ENCODE peak calls at places on chromosomes 12 and 14, in nine cellular contexts. One of them, this sample, is unnamed.
A peak's percentile ranks its signal among the peaks of the same experiment; 100 is the strongest.

GRCh38 chr12:52181757-52182156 is 10.1 kb downstream of the KRT80 start:
- DNase-seq in Caco-2: no peak
- DNase-seq in lower lobe of right lung: no peak
- DNase-seq in OCI-LY7: no peak
- DNase-seq in gastrocnemius medialis: no peak
- DNase-seq in transverse colon: no peak
- DNase-seq in H9: peak; percentile 70
- DNase-seq in GM20000: no peak
- DNase-seq in AG09309: peak; percentile 29
- DNase-seq in this sample: no peak

GRCh38 chr14:66117600-66117999 is 368.6 kb upstream of the CCDC196 start:
- DNase-seq in Caco-2: no peak
- DNase-seq in lower lobe of right lung: no peak
- DNase-seq in OCI-LY7: no peak
- DNase-seq in gastrocnemius medialis: no peak
- DNase-seq in transverse colon: no peak
- DNase-seq in H9: no peak
- DNase-seq in GM20000: no peak
- DNase-seq in AG09309: peak; percentile 13
- DNase-seq in this sample: no peak

GRCh38 chr12:112163471-112164325 is 38.3 kb downstream of the TRAFD1 start:
- DNase-seq in Caco-2: no peak
- DNase-seq in lower lobe of right lung: no peak
- DNase-seq in OCI-LY7: no peak
- DNase-seq in gastrocnemius medialis: no peak
- DNase-seq in transverse colon: no peak
- DNase-seq in H9: no peak
- DNase-seq in GM20000: no peak
- DNase-seq in AG09309: no peak
- DNase-seq in this sample: no peak

GRCh38 chr12:112121780-112122565 is 3.4 kb upstream of the TRAFD1 start:
- DNase-seq in Caco-2: no peak
- DNase-seq in lower lobe of right lung: peak; percentile 72
- DNase-seq in OCI-LY7: no peak
- DNase-seq in gastrocnemius medialis: peak; percentile 48
- DNase-seq in transverse colon: peak; percentile 64
- DNase-seq in H9: peak; percentile 44
- DNase-seq in GM20000: no peak
- DNase-seq in AG09309: peak; percentile 53
- DNase-seq in this sample: no peak

GRCh38 chr12:89977356-89978185 is 268.9 kb upstream of the ATP2B1 start:
- DNase-seq in Caco-2: no peak
- DNase-seq in lower lobe of right lung: no peak
- DNase-seq in OCI-LY7: no peak
- DNase-seq in gastrocnemius medialis: no peak
- DNase-seq in transverse colon: no peak
- DNase-seq in H9: no peak
- DNase-seq in GM20000: no peak
- DNase-seq in AG09309: no peak
- DNase-seq in this sample: no peak

GRCh38 chr12:3658327-3659163 is 94.4 kb downstream of the CRACR2A start:
- DNase-seq in Caco-2: peak; percentile 61
- DNase-seq in lower lobe of right lung: no peak
- DNase-seq in OCI-LY7: peak; percentile 35
- DNase-seq in gastrocnemius medialis: no peak
- DNase-seq in transverse colon: peak; percentile 42
- DNase-seq in H9: peak; percentile 75
- DNase-seq in GM20000: peak; percentile 39
- DNase-seq in AG09309: no peak
- DNase-seq in this sample: peak; percentile 58

GRCh38 chr12:2119266-2119665 is 66.5 kb downstream of the CACNA1C start:
- DNase-seq in Caco-2: no peak
- DNase-seq in lower lobe of right lung: no peak
- DNase-seq in OCI-LY7: no peak
- DNase-seq in gastrocnemius medialis: no peak
- DNase-seq in transverse colon: no peak
- DNase-seq in H9: no peak
- DNase-seq in GM20000: no peak
- DNase-seq in AG09309: no peak
- DNase-seq in this sample: no peak

GRCh38 chr12:105317942-105318614 is 12.4 kb upstream of the C12orf75 start:
- DNase-seq in Caco-2: peak; percentile 74
- DNase-seq in lower lobe of right lung: no peak
- DNase-seq in OCI-LY7: no peak
- DNase-seq in gastrocnemius medialis: no peak
- DNase-seq in transverse colon: no peak
- DNase-seq in H9: no peak
- DNase-seq in GM20000: no peak
- DNase-seq in AG09309: peak; percentile 27
- DNase-seq in this sample: no peak

GRCh38 chr12:117579939-117580717 is 218.7 kb upstream of the NOS1 start:
- DNase-seq in Caco-2: no peak
- DNase-seq in lower lobe of right lung: no peak
- DNase-seq in OCI-LY7: no peak
- DNase-seq in gastrocnemius medialis: no peak
- DNase-seq in transverse colon: no peak
- DNase-seq in H9: no peak
- DNase-seq in GM20000: no peak
- DNase-seq in AG09309: no peak
- DNase-seq in this sample: no peak

GRCh38 chr14:101958418-101959185 is 5.8 kb upstream of the DYNC1H1 start:
- DNase-seq in Caco-2: no peak
- DNase-seq in lower lobe of right lung: no peak
- DNase-seq in OCI-LY7: no peak
- DNase-seq in gastrocnemius medialis: no peak
- DNase-seq in transverse colon: no peak
- DNase-seq in H9: no peak
- DNase-seq in GM20000: no peak
- DNase-seq in AG09309: no peak
- DNase-seq in this sample: no peak

GRCh38 chr12:132315951-132316350 is 13.4 kb downstream of the GALNT9 start:
- DNase-seq in Caco-2: no peak
- DNase-seq in lower lobe of right lung: peak; percentile 35
- DNase-seq in OCI-LY7: no peak
- DNase-seq in gastrocnemius medialis: no peak
- DNase-seq in transverse colon: no peak
- DNase-seq in H9: no peak
- DNase-seq in GM20000: no peak
- DNase-seq in AG09309: no peak
- DNase-seq in this sample: no peak

GRCh38 chr12:132313182-132313581 is 16.2 kb downstream of the GALNT9 start:
- DNase-seq in Caco-2: no peak
- DNase-seq in lower lobe of right lung: peak; percentile 4
- DNase-seq in OCI-LY7: no peak
- DNase-seq in gastrocnemius medialis: no peak
- DNase-seq in transverse colon: no peak
- DNase-seq in H9: no peak
- DNase-seq in GM20000: no peak
- DNase-seq in AG09309: no peak
- DNase-seq in this sample: no peak

GRCh38 chr12:132314035-132314434 is 15.4 kb downstream of the GALNT9 start:
- DNase-seq in Caco-2: no peak
- DNase-seq in lower lobe of right lung: no peak
- DNase-seq in OCI-LY7: no peak
- DNase-seq in gastrocnemius medialis: no peak
- DNase-seq in transverse colon: no peak
- DNase-seq in H9: no peak
- DNase-seq in GM20000: no peak
- DNase-seq in AG09309: no peak
- DNase-seq in this sample: no peak

GRCh38 chr12:132315507-132315906 is 13.9 kb downstream of the GALNT9 start:
- DNase-seq in Caco-2: no peak
- DNase-seq in lower lobe of right lung: peak; percentile 17
- DNase-seq in OCI-LY7: no peak
- DNase-seq in gastrocnemius medialis: no peak
- DNase-seq in transverse colon: no peak
- DNase-seq in H9: no peak
- DNase-seq in GM20000: no peak
- DNase-seq in AG09309: no peak
- DNase-seq in this sample: no peak

DNA sequence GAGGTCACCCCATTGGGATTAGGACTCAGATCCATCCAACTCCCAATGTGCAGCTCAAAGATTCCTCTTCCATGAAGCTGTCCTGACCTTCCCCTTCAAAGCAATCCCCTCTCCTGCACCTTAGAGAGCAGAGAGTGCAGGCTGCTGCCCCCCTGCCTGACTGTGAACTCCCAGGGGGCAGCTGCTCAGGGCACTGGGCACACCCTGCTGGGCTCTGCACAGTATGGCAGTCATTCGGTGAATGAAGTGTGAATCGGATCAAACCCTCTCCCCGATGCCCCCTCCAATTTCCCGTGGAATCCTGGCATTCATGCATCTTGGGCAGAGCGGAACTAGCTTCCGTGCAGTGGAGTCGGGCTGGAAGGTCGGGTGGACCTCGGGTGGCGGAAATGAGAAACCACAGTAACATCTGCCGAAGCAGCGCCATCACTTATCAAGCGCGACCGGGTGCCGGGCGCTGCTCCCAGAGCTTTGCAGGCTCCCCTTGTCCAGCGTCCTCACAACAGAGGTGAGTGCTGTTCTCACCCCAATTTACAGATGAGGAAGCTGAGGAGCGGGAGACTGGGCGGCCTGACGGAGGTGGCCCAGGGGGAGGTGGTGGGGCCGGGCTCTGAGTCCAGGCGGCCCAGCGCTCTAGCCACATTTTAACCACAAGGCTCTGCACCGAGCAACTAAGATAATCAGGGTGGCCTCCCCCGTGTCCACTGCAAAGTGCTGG is 14.7 kb downstream of the GALNT9 start:
- DNase-seq in Caco-2: no peak
- DNase-seq in lower lobe of right lung: peak; percentile 26
- DNase-seq in OCI-LY7: no peak
- DNase-seq in gastrocnemius medialis: no peak
- DNase-seq in transverse colon: no peak
- DNase-seq in H9: no peak
- DNase-seq in GM20000: no peak
- DNase-seq in AG09309: no peak
- DNase-seq in this sample: no peak
- TF ChIP-seq CTCF in Caco-2: no peak
- TF ChIP-seq CTCF in lower lobe of right lung: no peak
- TF ChIP-seq CTCF in OCI-LY7: no peak
- TF ChIP-seq CTCF in gastrocnemius medialis: no peak
- TF ChIP-seq CTCF in transverse colon: no peak
- TF ChIP-seq CTCF in H9: no peak
- TF ChIP-seq CTCF in GM20000: no peak
- TF ChIP-seq CTCF in AG09309: no peak
- TF ChIP-seq CTCF in this sample: no peak

GRCh38 chr12:109449845-109450532 is 27.1 kb downstream of the KCTD10 start:
- DNase-seq in Caco-2: no peak
- DNase-seq in lower lobe of right lung: no peak
- DNase-seq in OCI-LY7: no peak
- DNase-seq in gastrocnemius medialis: no peak
- DNase-seq in transverse colon: peak; percentile 62
- DNase-seq in H9: no peak
- DNase-seq in GM20000: no peak
- DNase-seq in AG09309: no peak
- DNase-seq in this sample: no peak
- TF ChIP-seq CTCF in Caco-2: no peak
- TF ChIP-seq CTCF in lower lobe of right lung: no peak
- TF ChIP-seq CTCF in OCI-LY7: peak; percentile 43
- TF ChIP-seq CTCF in gastrocnemius medialis: no peak
- TF ChIP-seq CTCF in transverse colon: no peak
- TF ChIP-seq CTCF in H9: no peak
- TF ChIP-seq CTCF in GM20000: no peak
- TF ChIP-seq CTCF in AG09309: no peak
- TF ChIP-seq CTCF in this sample: no peak

GRCh38 chr12:6639151-6639773 is 3.5 kb upstream of the LPAR5 start:
- DNase-seq in Caco-2: no peak
- DNase-seq in lower lobe of right lung: no peak
- DNase-seq in OCI-LY7: no peak
- DNase-seq in gastrocnemius medialis: no peak
- DNase-seq in transverse colon: no peak
- DNase-seq in H9: no peak
- DNase-seq in GM20000: no peak
- DNase-seq in AG09309: no peak
- DNase-seq in this sample: no peak

GRCh38 chr12:6638305-6638704 is 2.5 kb upstream of the LPAR5 start:
- DNase-seq in Caco-2: no peak
- DNase-seq in lower lobe of right lung: no peak
- DNase-seq in OCI-LY7: peak; percentile 58
- DNase-seq in gastrocnemius medialis: no peak
- DNase-seq in transverse colon: no peak
- DNase-seq in H9: no peak
- DNase-seq in GM20000: no peak
- DNase-seq in AG09309: no peak
- DNase-seq in this sample: no peak

GRCh38 chr12:6635375-6635855 is 344 bp downstream of the LPAR5 start:
- DNase-seq in Caco-2: no peak
- DNase-seq in lower lobe of right lung: no peak
- DNase-seq in OCI-LY7: peak; percentile 86
- DNase-seq in gastrocnemius medialis: no peak
- DNase-seq in transverse colon: no peak
- DNase-seq in H9: no peak
- DNase-seq in GM20000: peak; percentile 69
- DNase-seq in AG09309: no peak
- DNase-seq in this sample: peak; percentile 76

GRCh38 chr12:6632026-6632978 is 3.5 kb downstream of the LPAR5 start:
- DNase-seq in Caco-2: no peak
- DNase-seq in lower lobe of right lung: no peak
- DNase-seq in OCI-LY7: peak; percentile 96
- DNase-seq in gastrocnemius medialis: no peak
- DNase-seq in transverse colon: peak; percentile 53
- DNase-seq in H9: no peak
- DNase-seq in GM20000: peak; percentile 77
- DNase-seq in AG09309: no peak
- DNase-seq in this sample: peak; percentile 76

DNA sequence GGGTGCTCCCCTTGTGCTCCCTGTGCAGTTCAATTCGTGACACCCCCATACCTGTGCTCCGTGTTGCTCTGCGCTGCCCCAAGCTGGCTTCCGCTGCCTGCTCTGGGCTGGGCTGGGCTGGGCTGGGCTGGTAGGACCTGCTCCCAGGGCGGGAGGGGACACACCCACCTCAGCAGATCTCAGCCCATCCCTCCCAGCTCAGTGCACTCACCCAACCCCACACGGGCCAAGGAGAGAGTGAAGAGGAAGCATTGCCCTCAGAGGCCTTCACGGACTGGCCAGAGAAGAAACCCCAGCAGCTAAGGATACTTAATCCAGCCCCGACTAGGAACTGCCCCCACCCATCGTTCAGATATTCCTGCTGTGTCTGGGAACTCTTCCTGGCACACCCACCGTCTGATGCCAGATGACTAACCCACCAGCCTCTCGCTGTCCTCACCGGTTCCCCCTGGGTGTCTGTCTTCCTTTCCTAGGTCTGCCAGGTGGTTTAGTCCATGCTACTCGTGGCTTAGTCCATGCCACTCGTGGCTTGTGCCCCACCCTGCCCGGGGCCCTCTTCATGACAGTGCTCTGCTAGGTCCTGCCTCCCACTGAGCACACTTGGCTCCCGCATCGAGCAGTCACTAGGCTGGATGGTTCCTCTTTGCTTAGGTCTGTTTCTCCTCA is at the start of gene LPAR5:
- DNase-seq in Caco-2: no peak
- DNase-seq in lower lobe of right lung: peak; percentile 62
- DNase-seq in OCI-LY7: peak; percentile 72
- DNase-seq in gastrocnemius medialis: no peak
- DNase-seq in transverse colon: peak; percentile 91
- DNase-seq in H9: peak; percentile 77
- DNase-seq in GM20000: peak; percentile 71
- DNase-seq in AG09309: no peak
- DNase-seq in this sample: peak; percentile 73
- TF ChIP-seq CTCF in Caco-2: no peak
- TF ChIP-seq CTCF in lower lobe of right lung: no peak
- TF ChIP-seq CTCF in OCI-LY7: no peak
- TF ChIP-seq CTCF in gastrocnemius medialis: no peak
- TF ChIP-seq CTCF in transverse colon: no peak
- TF ChIP-seq CTCF in H9: no peak
- TF ChIP-seq CTCF in GM20000: no peak
- TF ChIP-seq CTCF in AG09309: no peak
- TF ChIP-seq CTCF in this sample: no peak

GRCh38 chr12:84619053-84619452 is 293.5 kb downstream of the SLC6A15 start:
- DNase-seq in Caco-2: no peak
- DNase-seq in lower lobe of right lung: no peak
- DNase-seq in OCI-LY7: no peak
- DNase-seq in gastrocnemius medialis: no peak
- DNase-seq in transverse colon: no peak
- DNase-seq in H9: no peak
- DNase-seq in GM20000: no peak
- DNase-seq in AG09309: no peak
- DNase-seq in this sample: no peak
- TF ChIP-seq CTCF in Caco-2: no peak
- TF ChIP-seq CTCF in lower lobe of right lung: no peak
- TF ChIP-seq CTCF in OCI-LY7: peak; percentile 61
- TF ChIP-seq CTCF in gastrocnemius medialis: no peak
- TF ChIP-seq CTCF in transverse colon: no peak
- TF ChIP-seq CTCF in H9: peak; percentile 25
- TF ChIP-seq CTCF in GM20000: no peak
- TF ChIP-seq CTCF in AG09309: peak; percentile 23
- TF ChIP-seq CTCF in this sample: no peak

This sample was measured in GM13976.